ENCODE peak calls at places on chromosomes 5 and 9, in five cellular contexts. H is fibroblast of the aortic adventitia, W is RWPE1, Q is colonic mucosa, K is lower lobe of right lung. M is an unnamed sample.

GRCh38 chr9:83475741-83476140 is 62.5 kb downstream of the FRMD3 start:
- DNase-seq in H (no peak), W (no peak), Q (no peak), K (no peak), M (no peak)

GRCh38 chr5:67989457-67989856 is 226.1 kb upstream of the PIK3R1 start:
- DNase-seq in H (peak; percentile 61), W (no peak), Q (peak; percentile 27), K (no peak), M (peak; percentile 30)

GRCh38 chr5:108788142-108788541 is 40.4 kb downstream of the FER start:
- DNase-seq in H (no peak), W (no peak), Q (no peak), K (peak; percentile 55), M (no peak)

GRCh38 chr9:137534256-137535119 is 15.7 kb downstream of the PNPLA7 start:
- DNase-seq in H (peak; percentile 71), W (peak; percentile 76), Q (peak; percentile 59), K (peak; percentile 62), M (peak; percentile 49)

GRCh38 chr9:129069128-129069824 is 11.6 kb upstream of the DOLPP1 start:
- DNase-seq in H (no peak), W (no peak), Q (peak; percentile 47), K (peak; percentile 85), M (no peak)

GRCh38 chr9:86641970-86642369 is 287.8 kb upstream of the TUT7 start:
- DNase-seq in H (no peak), W (no peak), Q (no peak), K (no peak), M (no peak)

GRCh38 chr5:56148453-56148971 is 84.6 kb downstream of the ANKRD55 start:
- DNase-seq in H (no peak), W (no peak), Q (no peak), K (no peak), M (peak; percentile 14)

GRCh38 chr9:120348951-120349429 is 231.0 kb downstream of the CDK5RAP2 start:
- DNase-seq in H (peak; percentile 56), W (peak; percentile 79), Q (no peak), K (no peak), M (peak; percentile 48)

GRCh38 chr9:131298341-131298740 is 8.8 kb downstream of the PLPP7 start:
- DNase-seq in H (no peak), W (no peak), Q (no peak), K (no peak), M (no peak)

GRCh38 chr5:773517-774264 is 10.8 kb downstream of the ZDHHC11B start:
- DNase-seq in H (no peak), W (no peak), Q (no peak), K (no peak), M (no peak)

GRCh38 chr5:79924936-79925893 is 65.8 kb downstream of the MTX3 start:
- DNase-seq in H (peak; percentile 10), W (no peak), Q (no peak), K (no peak), M (peak; percentile 34)
- TF ChIP-seq CTCF in H (peak; percentile 37), W (no peak), Q (no peak), K (no peak), M (peak; percentile 69)

DNA sequence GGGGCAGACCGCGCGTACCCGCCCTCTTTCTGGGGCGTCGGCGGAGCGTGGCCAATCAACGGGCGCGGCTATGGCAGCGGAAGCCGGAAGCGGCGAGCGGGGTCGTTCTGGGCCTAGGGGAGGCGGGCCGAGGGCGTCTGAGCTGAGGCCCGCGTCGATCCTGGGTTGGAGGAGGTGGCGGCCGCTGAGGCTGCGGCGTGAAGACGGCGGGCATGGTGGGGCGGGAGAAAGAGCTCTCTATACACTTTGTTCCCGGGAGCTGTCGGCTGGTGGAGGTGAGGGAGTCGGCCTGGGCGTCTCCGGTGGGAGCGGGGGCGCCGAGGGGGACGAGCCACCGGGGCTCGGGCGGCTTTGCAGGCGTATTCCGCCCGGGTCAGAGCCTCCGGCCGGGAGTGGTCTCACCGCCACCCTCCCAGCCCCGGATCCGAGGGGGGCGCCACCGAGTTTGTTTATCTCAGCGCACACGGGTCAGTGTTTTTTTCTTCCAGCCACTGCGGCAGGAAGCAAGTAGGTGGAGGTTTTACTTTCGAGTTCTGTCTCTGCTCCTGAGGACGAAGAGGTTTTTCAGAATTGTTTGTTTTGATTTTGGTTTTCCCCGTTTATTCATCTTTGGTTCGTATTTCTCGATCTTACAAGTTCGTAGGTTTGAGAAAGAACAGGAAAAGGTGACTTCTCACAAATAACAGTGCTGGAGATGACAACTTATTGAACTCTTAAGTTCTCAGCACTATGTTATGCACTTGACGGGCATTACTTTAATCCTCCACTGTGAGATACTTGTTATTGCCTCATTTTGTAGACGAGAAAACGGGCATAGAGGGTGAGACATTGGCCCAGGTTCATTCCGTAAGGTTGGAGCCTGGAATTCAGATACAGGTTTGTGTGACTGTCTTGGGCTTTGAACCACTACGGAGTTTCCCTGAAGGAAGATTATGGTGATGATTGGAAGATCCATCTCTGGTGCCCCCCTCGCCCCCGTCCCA is at the start of gene MAT2B:
- DNase-seq in H (peak; percentile 89), W (peak; percentile 97), Q (peak; percentile 96), K (peak; percentile 97), M (peak; percentile 86)
- TF ChIP-seq CTCF in H (peak; percentile 42), W (peak; percentile 69), Q (peak; percentile 36), K (peak; percentile 57), M (peak; percentile 57)

DNA sequence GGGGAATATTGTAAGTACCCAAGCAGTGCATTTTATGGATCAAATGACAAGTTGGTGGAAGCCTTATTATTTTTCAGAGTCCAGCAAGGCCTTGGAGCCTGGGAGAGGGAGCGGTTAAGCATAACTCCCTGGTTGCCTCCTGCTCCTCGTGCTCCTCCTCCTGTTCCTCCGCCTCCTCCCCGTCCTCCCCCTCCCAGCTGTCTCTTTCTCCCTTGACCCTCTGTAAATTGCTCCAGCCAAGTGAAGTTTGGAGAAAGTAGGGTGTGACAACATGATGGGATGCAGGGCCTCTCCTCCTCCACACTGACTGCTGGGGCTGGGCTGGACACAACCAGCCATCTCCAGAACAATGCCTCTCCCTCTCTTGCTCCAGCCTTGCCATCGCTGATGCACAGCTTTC is 586.9 kb downstream of the CCDC171 start:
- DNase-seq in H (peak; percentile 72), W (no peak), Q (no peak), K (no peak), M (no peak)
- TF ChIP-seq CTCF in H (no peak), W (no peak), Q (no peak), K (no peak), M (no peak)

GRCh38 chr5:45642370-45642769 is 53.8 kb downstream of the HCN1 start:
- DNase-seq in H (no peak), W (no peak), Q (no peak), K (no peak), M (no peak)

GRCh38 chr5:45643051-45643450 is 53.1 kb downstream of the HCN1 start:
- DNase-seq in H (no peak), W (no peak), Q (no peak), K (no peak), M (no peak)

DNA sequence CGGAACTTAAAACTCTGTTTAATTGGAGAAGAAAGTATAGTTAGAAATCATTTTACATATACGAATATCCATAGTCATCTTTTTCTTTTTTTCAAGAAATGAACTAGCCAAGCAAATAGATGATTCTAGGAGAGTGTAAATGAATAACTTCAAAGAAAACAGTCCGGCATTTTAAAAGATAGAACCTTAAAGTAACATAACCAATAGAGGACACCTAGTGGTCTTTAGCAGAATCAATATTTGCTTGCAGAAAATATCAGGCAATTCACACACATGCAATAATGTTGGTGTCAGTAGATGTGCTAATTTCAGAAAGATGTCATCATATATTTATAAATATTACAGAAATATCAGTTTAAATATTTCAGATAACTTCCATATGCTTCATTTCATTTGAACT is 57.1 kb downstream of the HCN1 start:
- DNase-seq in H (no peak), W (peak; percentile 22), Q (no peak), K (no peak), M (no peak)
- TF ChIP-seq CTCF in H (no peak), W (peak; percentile 73), Q (no peak), K (no peak), M (no peak)

GRCh38 chr9:2720179-2720654 is 2.9 kb downstream of the KCNV2 start:
- DNase-seq in H (no peak), W (no peak), Q (no peak), K (no peak), M (no peak)

GRCh38 chr9:2718001-2718697 is 839 bp downstream of the KCNV2 start:
- DNase-seq in H (no peak), W (no peak), Q (no peak), K (no peak), M (no peak)

GRCh38 chr9:2718698-2719033 is 1.4 kb downstream of the KCNV2 start:
- DNase-seq in H (no peak), W (no peak), Q (no peak), K (no peak), M (no peak)

GRCh38 chr9:2722715-2723114 is 5.4 kb downstream of the KCNV2 start:
- DNase-seq in H (peak; percentile 46), W (peak; percentile 4), Q (no peak), K (no peak), M (peak; percentile 93)

DNA sequence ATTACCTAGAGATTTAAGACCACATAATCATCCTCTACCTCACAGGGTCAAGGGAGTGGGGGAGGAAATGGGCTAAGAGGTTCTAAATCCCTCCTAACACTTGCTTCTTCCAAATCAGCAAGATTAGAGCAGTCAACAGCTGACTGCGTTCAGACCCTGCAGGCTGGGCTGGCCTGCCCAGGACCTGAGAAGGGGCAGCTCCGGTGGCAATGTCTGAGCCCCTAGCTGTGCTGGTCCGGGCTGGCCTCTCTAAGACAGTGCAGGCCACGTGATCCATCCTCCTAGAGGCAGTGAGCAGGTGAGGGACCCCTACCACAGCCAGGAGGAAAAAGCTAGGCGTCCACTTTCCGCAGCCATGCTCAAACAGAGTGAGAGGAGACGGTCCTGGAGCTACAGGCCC is at the start of gene KCNV2:
- DNase-seq in H (no peak), W (no peak), Q (no peak), K (no peak), M (no peak)
- TF ChIP-seq CTCF in H (no peak), W (no peak), Q (no peak), K (no peak), M (no peak)

DNA sequence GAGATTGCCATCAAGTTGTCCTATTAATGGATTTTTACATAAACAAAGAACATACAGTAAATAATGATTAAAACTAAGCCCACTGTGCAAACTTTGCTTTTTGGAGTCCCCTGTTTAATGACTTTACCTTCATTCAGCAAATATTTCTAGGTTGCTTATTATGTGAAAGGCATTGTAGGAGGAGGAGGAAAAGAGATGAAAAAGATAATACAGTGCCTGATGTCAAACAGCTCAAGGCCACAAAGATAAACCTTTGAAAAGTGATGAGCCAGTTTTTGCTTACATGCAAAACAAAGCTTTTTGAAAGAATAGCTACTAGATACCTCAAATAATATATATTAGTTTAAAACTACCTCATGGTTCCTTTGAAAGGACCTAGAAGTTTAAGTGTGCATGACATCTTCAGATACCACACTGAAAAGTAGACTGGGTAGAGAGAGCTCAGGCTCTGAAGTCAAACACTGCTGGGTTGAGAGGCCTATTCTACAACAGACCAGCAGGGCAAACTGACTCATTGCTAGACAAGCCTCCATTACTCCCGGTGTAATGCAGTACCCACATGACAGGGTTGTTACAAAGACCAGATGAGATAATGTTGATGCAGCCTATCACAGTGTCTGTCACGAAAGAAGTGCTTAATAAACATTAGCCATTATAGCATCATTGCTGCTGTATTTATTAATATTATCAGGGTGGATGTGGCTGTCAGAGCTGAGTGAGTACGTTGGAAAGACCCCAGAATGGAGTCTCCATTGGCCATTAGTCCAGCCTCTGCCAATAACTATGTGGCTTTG is 11.8 kb downstream of the DEPDC1B start:
- DNase-seq in H (peak; percentile 61), W (peak; percentile 45), Q (no peak), K (no peak), M (peak; percentile 76)
- TF ChIP-seq CTCF in H (peak; percentile 63), W (no peak), Q (peak; percentile 31), K (no peak), M (peak; percentile 67)

M was measured in bronchial epithelial cell.